ENCODE peak calls at places on chromosomes 5 and 9, in nine cellular contexts. U, M, V, I, O, K, S, B and Y are unnamed samples.

GRCh38 chr5:150644496-150644895 is 4.0 kb downstream of the SYNPO start:
- DNase-seq in O (no peak), K (no peak), I (no peak), V (no peak), U (no peak), S (no peak), B (no peak), M (no peak), Y (peak; percentile 95)

GRCh38 chr5:43802119-43802518 is 199.1 kb downstream of the NNT start:
- DNase-seq in U (no peak), B (no peak), K (no peak), O (no peak), M (peak; percentile 61), S (no peak), V (no peak), I (no peak), Y (no peak)

GRCh38 chr9:75101004-75101601 is 12.8 kb downstream of the OSTF1 start:
- DNase-seq in O (no peak), K (peak; percentile 70), I (no peak), U (no peak), B (peak; percentile 61), S (no peak), V (no peak), M (no peak), Y (no peak)

GRCh38 chr5:127666043-127666716 is 17.3 kb downstream of the CTXN3 start:
- DNase-seq in K (no peak), V (no peak), I (no peak), S (no peak), O (no peak), M (no peak), U (no peak), B (no peak), Y (no peak)

GRCh38 chr5:83848928-83849327 is 128.3 kb upstream of the HAPLN1 start:
- DNase-seq in M (no peak), U (no peak), I (no peak), K (no peak), B (no peak), V (peak; percentile 50), O (no peak), S (no peak), Y (no peak)

GRCh38 chr5:126855266-126855665 is 78.3 kb downstream of the LMNB1 start:
- DNase-seq in I (no peak), B (no peak), K (no peak), S (no peak), O (no peak), V (no peak), U (no peak), M (no peak), Y (no peak)

GRCh38 chr5:89613222-89613956 is 730.4 kb upstream of the MEF2C start:
- DNase-seq in K (no peak), U (no peak), B (no peak), V (no peak), M (no peak), S (no peak), I (no peak), O (no peak), Y (no peak)

GRCh38 chr5:75059887-75060286 is 7.5 kb upstream of the GCNT4 start:
- DNase-seq in S (no peak), U (no peak), B (no peak), V (no peak), M (no peak), O (no peak), K (no peak), I (no peak), Y (no peak)

GRCh38 chr5:113217619-113218184 is 217.1 kb downstream of the TSSK1B start:
- DNase-seq in S (no peak), U (no peak), V (no peak), M (no peak), O (no peak), K (no peak), B (no peak), I (no peak), Y (no peak)

GRCh38 chr5:10921176-10921575 is 160.1 kb upstream of the DAP start:
- DNase-seq in K (no peak), U (no peak), V (no peak), M (no peak), I (no peak), B (no peak), O (no peak), S (no peak), Y (no peak)

GRCh38 chr9:130467371-130467770 is 22.6 kb downstream of the ASS1 start:
- DNase-seq in M (no peak), U (no peak), K (no peak), B (no peak), O (no peak), I (no peak), V (no peak), S (no peak), Y (no peak)

GRCh38 chr9:2385746-2386145 is 235.8 kb upstream of the VLDLR start:
- DNase-seq in B (no peak), K (no peak), I (no peak), S (no peak), V (no peak), U (no peak), M (no peak), O (no peak), Y (no peak)

GRCh38 chr9:91813261-91813795 is 136.7 kb downstream of the ROR2 start:
- DNase-seq in I (no peak), K (no peak), S (no peak), U (no peak), M (no peak), B (no peak), V (no peak), O (peak; percentile 61), Y (peak; percentile 35)

GRCh38 chr5:96702503-96703383 is 40.6 kb downstream of the CAST start:
- DNase-seq in O (peak; percentile 98), K (peak; percentile 98), U (peak; percentile 92), S (no peak), I (peak; percentile 98), M (peak; percentile 81), B (peak; percentile 96), V (peak; percentile 90), Y (peak; percentile 99)

GRCh38 chr9:75238311-75238976 is 150.1 kb downstream of the OSTF1 start:
- DNase-seq in S (peak; percentile 27), K (no peak), M (peak; percentile 27), O (no peak), B (peak; percentile 51), V (peak; percentile 71), I (no peak), U (no peak), Y (peak; percentile 62)

GRCh38 chr5:32444946-32445758 is 612 bp upstream of the ZFR start:
- DNase-seq in M (no peak), S (no peak), V (no peak), O (no peak), I (no peak), B (no peak), K (no peak), U (no peak), Y (no peak)

GRCh38 chr9:99307846-99308245 is 85.8 kb downstream of the SEC61B start:
- DNase-seq in U (no peak), I (no peak), B (no peak), V (no peak), K (no peak), S (no peak), O (no peak), M (no peak), Y (no peak)

GRCh38 chr9:77020438-77021264 is 1.2 kb downstream of the FOXB2 start:
- DNase-seq in S (no peak), M (no peak), I (no peak), B (no peak), K (no peak), U (no peak), O (no peak), V (no peak), Y (no peak)

GRCh38 chr5:8461543-8461942 is 592.6 kb downstream of the MTRR start:
- DNase-seq in S (no peak), I (no peak), U (no peak), M (no peak), V (no peak), O (no peak), B (no peak), K (no peak), Y (no peak)

GRCh38 chr5:138623053-138623452 is 47.9 kb upstream of the HSPA9 start:
- DNase-seq in O (peak; percentile 78), B (no peak), M (no peak), V (no peak), S (no peak), U (no peak), I (no peak), K (no peak), Y (no peak)
- H3K27ac ChIP-seq in O (no peak overlapping the region), B (no peak overlapping the region), M (no peak overlapping the region), V (no peak overlapping the region), S (no peak overlapping the region), U (no peak overlapping the region), I (no peak overlapping the region), K (no peak overlapping the region), Y (no peak overlapping the region)

GRCh38 chr9:21060919-21061561 is 16.7 kb downstream of the IFNB1 start:
- DNase-seq in K (no peak), I (no peak), S (no peak), B (no peak), M (no peak), V (no peak), U (no peak), O (no peak), Y (no peak)
- TF ChIP-seq CTCF in K (no peak), I (no peak), S (no peak), B (no peak), M (no peak), V (no peak), U (no peak), O (no peak), Y (no peak)

GRCh38 chr9:136940526-136941230 is 3.9 kb downstream of the FBXW5 start:
- DNase-seq in M (no peak), U (no peak), V (no peak), K (no peak), O (peak; percentile 64), I (no peak), B (peak; percentile 47), S (no peak), Y (no peak)

GRCh38 chr9:136942881-136943230 is 1.7 kb downstream of the FBXW5 start:
- DNase-seq in V (no peak), M (no peak), I (no peak), B (no peak), O (no peak), U (no peak), S (no peak), K (no peak), Y (no peak)

GRCh38 chr9:136941231-136942111 is 3.1 kb downstream of the FBXW5 start:
- DNase-seq in O (no peak), K (no peak), M (no peak), U (no peak), S (no peak), B (no peak), V (no peak), I (no peak), Y (no peak)

GRCh38 chr9:136943291-136944093 is 1.0 kb downstream of the FBXW5 start:
- DNase-seq in B (no peak), S (peak; percentile 52), K (peak; percentile 79), U (no peak), I (no peak), M (no peak), V (no peak), O (peak; percentile 64), Y (peak; percentile 60)

GRCh38 chr9:136942112-136942880 is 2.2 kb downstream of the FBXW5 start:
- DNase-seq in K (peak; percentile 65), B (no peak), V (no peak), M (no peak), O (peak; percentile 67), U (no peak), I (no peak), S (no peak), Y (no peak)
- H3K4me1 ChIP-seq in K (peaks cover 13% of the 10 kb centered on the region), B (peaks cover 17% of the 10 kb centered on the region), V (no peaks in the 10 kb centered on the region), M (no peaks in the 10 kb centered on the region), O (peaks cover 21% of the 10 kb centered on the region), U (peaks cover 11% of the 10 kb centered on the region), I (no peaks in the 10 kb centered on the region), S (peaks cover 14% of the 10 kb centered on the region), Y (peaks cover 21% of the 10 kb centered on the region)

GRCh38 chr9:19223724-19224123 is 6.8 kb upstream of the DENND4C start:
- DNase-seq in S (no peak), B (no peak), K (no peak), V (no peak), M (no peak), O (no peak), U (no peak), I (peak; percentile 26), Y (no peak)
- H3K27ac ChIP-seq in S (no peak overlapping the region), B (no peak overlapping the region), K (no peak overlapping the region), V (no peak overlapping the region), M (no peak overlapping the region), O (no peak overlapping the region), U (no peak overlapping the region), I (peak overlapping the region; percentile 71), Y (no peak overlapping the region)